ENCODE peak calls at places on chromosomes 11 and 22, in four cellular contexts. One of them, this sample, is unnamed.

GRCh38 chr22:20479612-20480196 is 15.9 kb downstream of the KLHL22 start:
- DNase-seq in GM23248: no peak
- DNase-seq in IMR-90: no peak
- DNase-seq in DND-41: no peak
- DNase-seq in this sample: no peak

GRCh38 chr11:68804786-68805185 is 36.9 kb downstream of the CPT1A start:
- DNase-seq in GM23248: no peak
- DNase-seq in IMR-90: no peak
- DNase-seq in DND-41: no peak
- DNase-seq in this sample: peak; percentile 76

GRCh38 chr22:40504285-40505249 is 132.0 kb downstream of the MRTFA start:
- DNase-seq in GM23248: no peak
- DNase-seq in IMR-90: no peak
- DNase-seq in DND-41: no peak
- DNase-seq in this sample: no peak

GRCh38 chr11:115765803-115766239 is 261.6 kb upstream of the CADM1 start:
- DNase-seq in GM23248: peak; percentile 27
- DNase-seq in IMR-90: peak; percentile 81
- DNase-seq in DND-41: peak; percentile 7
- DNase-seq in this sample: no peak

GRCh38 chr22:38843201-38843715 is 570 bp downstream of the NPTXR start:
- DNase-seq in GM23248: peak; percentile 86
- DNase-seq in IMR-90: peak; percentile 81
- DNase-seq in DND-41: peak; percentile 54
- DNase-seq in this sample: peak; percentile 78

GRCh38 chr11:70661763-70662501 is 263.6 kb downstream of the CTTN start:
- DNase-seq in GM23248: peak; percentile 67
- DNase-seq in IMR-90: peak; percentile 43
- DNase-seq in DND-41: no peak
- DNase-seq in this sample: peak; percentile 77

GRCh38 chr11:23079382-23079813 is 219.1 kb upstream of the CCDC179 start:
- DNase-seq in GM23248: peak; percentile 41
- DNase-seq in IMR-90: peak; percentile 82
- DNase-seq in DND-41: no peak
- DNase-seq in this sample: no peak

GRCh38 chr11:69860796-69861445 is 41.7 kb upstream of the FGF3 start:
- DNase-seq in GM23248: no peak
- DNase-seq in IMR-90: no peak
- DNase-seq in DND-41: no peak
- DNase-seq in this sample: peak; percentile 35

GRCh38 chr11:72573380-72573949 is 100.8 kb downstream of the PDE2A start:
- DNase-seq in GM23248: peak; percentile 62
- DNase-seq in IMR-90: peak; percentile 11
- DNase-seq in DND-41: peak; percentile 22
- DNase-seq in this sample: peak; percentile 87

GRCh38 chr11:76787911-76788596 is 4.9 kb downstream of the TSKU start:
- DNase-seq in GM23248: peak; percentile 69
- DNase-seq in IMR-90: peak; percentile 76
- DNase-seq in DND-41: no peak
- DNase-seq in this sample: peak; percentile 87

GRCh38 chr11:60835472-60835871 is 6.4 kb upstream of the CCDC86 start:
- DNase-seq in GM23248: no peak
- DNase-seq in IMR-90: peak; percentile 47
- DNase-seq in DND-41: no peak
- DNase-seq in this sample: no peak

GRCh38 chr22:37898441-37899181 is 7.5 kb upstream of the MICALL1 start:
- DNase-seq in GM23248: no peak
- DNase-seq in IMR-90: no peak
- DNase-seq in DND-41: no peak
- DNase-seq in this sample: peak; percentile 70

GRCh38 chr11:77158041-77158695 is 30.1 kb downstream of the MYO7A start:
- DNase-seq in GM23248: no peak
- DNase-seq in IMR-90: no peak
- DNase-seq in DND-41: no peak
- DNase-seq in this sample: no peak

GRCh38 chr11:31141804-31142203 is 227.7 kb downstream of the DCDC1 start:
- DNase-seq in GM23248: no peak
- DNase-seq in IMR-90: no peak
- DNase-seq in DND-41: no peak
- DNase-seq in this sample: no peak

GRCh38 chr22:37442537-37442936 is 15.3 kb upstream of the ELFN2 start:
- DNase-seq in GM23248: peak; percentile 57
- DNase-seq in IMR-90: peak; percentile 45
- DNase-seq in DND-41: no peak
- DNase-seq in this sample: no peak

GRCh38 chr11:59171508-59172322 is at the start of gene DTX4:
- DNase-seq in GM23248: peak; percentile 95
- DNase-seq in IMR-90: peak; percentile 86
- DNase-seq in DND-41: peak; percentile 91
- DNase-seq in this sample: peak; percentile 98

GRCh38 chr22:43901976-43902643 is 10.3 kb upstream of the PNPLA5 start:
- DNase-seq in GM23248: peak; percentile 26
- DNase-seq in IMR-90: peak; percentile 97
- DNase-seq in DND-41: no peak
- DNase-seq in this sample: no peak

GRCh38 chr22:47839586-47840245 is 1077.3 kb downstream of the TBC1D22A start:
- DNase-seq in GM23248: no peak
- DNase-seq in IMR-90: no peak
- DNase-seq in DND-41: no peak
- DNase-seq in this sample: no peak

GRCh38 chr11:121929581-121929980 is 186.4 kb downstream of the BLID start:
- DNase-seq in GM23248: peak; percentile 55
- DNase-seq in IMR-90: peak; percentile 38
- DNase-seq in DND-41: no peak
- DNase-seq in this sample: peak; percentile 57

GRCh38 chr11:22430286-22430685 is 92.1 kb downstream of the SLC17A6 start:
- DNase-seq in GM23248: peak; percentile 23
- DNase-seq in IMR-90: no peak
- DNase-seq in DND-41: no peak
- DNase-seq in this sample: no peak

GRCh38 chr11:28107331-28107725 is 628 bp downstream of the KIF18A start:
- DNase-seq in GM23248: peak; percentile 63
- DNase-seq in IMR-90: peak; percentile 37
- DNase-seq in DND-41: peak; percentile 23
- DNase-seq in this sample: no peak

GRCh38 chr11:12757416-12757815 is 83.2 kb downstream of the TEAD1 start:
- DNase-seq in GM23248: peak; percentile 30
- DNase-seq in IMR-90: no peak
- DNase-seq in DND-41: no peak
- DNase-seq in this sample: no peak

GRCh38 chr11:120172921-120173705 is 35.2 kb upstream of the TRIM29 start:
- DNase-seq in GM23248: no peak
- DNase-seq in IMR-90: no peak
- DNase-seq in DND-41: no peak
- DNase-seq in this sample: no peak

GRCh38 chr11:19181673-19182261 is 20.0 kb downstream of the CSRP3 start:
- DNase-seq in GM23248: no peak
- DNase-seq in IMR-90: no peak
- DNase-seq in DND-41: no peak
- DNase-seq in this sample: no peak

GRCh38 chr11:123144707-123145106 is 50.3 kb downstream of the CLMP start:
- DNase-seq in GM23248: no peak
- DNase-seq in IMR-90: no peak
- DNase-seq in DND-41: no peak
- DNase-seq in this sample: no peak

GRCh38 chr11:46560300-46561025 is 33.4 kb downstream of the AMBRA1 start:
- DNase-seq in GM23248: peak; percentile 63
- DNase-seq in IMR-90: peak; percentile 41
- DNase-seq in DND-41: peak; percentile 58
- DNase-seq in this sample: no peak

GRCh38 chr11:8501838-8502237 is 92.2 kb downstream of the STK33 start:
- DNase-seq in GM23248: no peak
- DNase-seq in IMR-90: peak; percentile 19
- DNase-seq in DND-41: no peak
- DNase-seq in this sample: no peak

GRCh38 chr11:23995891-23996290 is 501.0 kb upstream of the LUZP2 start:
- DNase-seq in GM23248: no peak
- DNase-seq in IMR-90: peak; percentile 96
- DNase-seq in DND-41: no peak
- DNase-seq in this sample: no peak

GRCh38 chr11:58980159-58980843 is 41.0 kb downstream of the GLYATL1 start:
- DNase-seq in GM23248: no peak
- DNase-seq in IMR-90: no peak
- DNase-seq in DND-41: no peak
- DNase-seq in this sample: no peak

GRCh38 chr11:34621876-34622275 is 983 bp downstream of the EHF start:
- DNase-seq in GM23248: no peak
- DNase-seq in IMR-90: no peak
- DNase-seq in DND-41: no peak
- DNase-seq in this sample: no peak
- H3K4me3 ChIP-seq in GM23248: no peak overlapping the region
- H3K4me3 ChIP-seq in IMR-90: no peak overlapping the region
- H3K4me3 ChIP-seq in DND-41: no peak overlapping the region
- H3K4me3 ChIP-seq in this sample: no peak overlapping the region

GRCh38 chr22:50293441-50294318 is 13.8 kb downstream of the PLXNB2 start:
- DNase-seq in GM23248: peak; percentile 83
- DNase-seq in IMR-90: peak; percentile 60
- DNase-seq in DND-41: no peak
- DNase-seq in this sample: peak; percentile 95
- H3K9ac ChIP-seq in GM23248: peak overlapping the region; percentile 71
- H3K9ac ChIP-seq in IMR-90: peak overlapping the region; percentile 95
- H3K9ac ChIP-seq in DND-41: no peak overlapping the region
- H3K9ac ChIP-seq in this sample: peak overlapping the region; percentile 69

GRCh38 chr11:6616596-6617250 is 2.5 kb downstream of the TPP1 start:
- DNase-seq in GM23248: peak; percentile 31
- DNase-seq in IMR-90: no peak
- DNase-seq in DND-41: no peak
- DNase-seq in this sample: no peak

GRCh38 chr11:6613496-6613895 is 1.5 kb upstream of the TAF10 start:
- DNase-seq in GM23248: no peak
- DNase-seq in IMR-90: no peak
- DNase-seq in DND-41: no peak
- DNase-seq in this sample: no peak

GRCh38 chr11:6614446-6614845 is 2.4 kb upstream of the TAF10 start:
- DNase-seq in GM23248: no peak
- DNase-seq in IMR-90: no peak
- DNase-seq in DND-41: no peak
- DNase-seq in this sample: no peak

GRCh38 chr11:6615882-6616585 is 3.2 kb downstream of the TPP1 start:
- DNase-seq in GM23248: peak; percentile 66
- DNase-seq in IMR-90: peak; percentile 63
- DNase-seq in DND-41: no peak
- DNase-seq in this sample: no peak

DNA sequence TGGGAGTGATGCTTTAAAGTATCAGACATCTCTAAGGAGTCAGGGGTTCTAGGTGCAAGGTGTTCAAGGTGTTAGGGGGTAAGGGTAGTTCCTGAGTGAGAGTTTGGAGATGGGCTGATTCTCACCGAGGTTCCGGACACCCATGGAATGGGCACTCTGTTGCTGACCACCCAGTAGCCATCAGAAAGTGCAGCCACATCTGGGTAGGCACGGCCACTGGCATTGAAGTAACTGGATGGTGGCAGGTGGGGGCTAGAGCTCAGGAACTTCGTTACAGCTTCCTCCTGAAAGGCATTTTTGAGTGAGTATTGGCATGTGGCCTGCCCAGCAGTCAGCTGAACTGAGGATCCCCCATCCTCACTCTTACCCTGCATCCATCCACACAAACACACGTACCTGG is 3.0 kb upstream of the TAF10 start:
- DNase-seq in GM23248: no peak
- DNase-seq in IMR-90: no peak
- DNase-seq in DND-41: no peak
- DNase-seq in this sample: no peak
- H3K4me1 ChIP-seq in GM23248: peaks cover 34% of the 10 kb centered on the region
- H3K4me1 ChIP-seq in IMR-90: peaks cover 16% of the 10 kb centered on the region
- H3K4me1 ChIP-seq in DND-41: peaks cover 54% of the 10 kb centered on the region
- H3K4me1 ChIP-seq in this sample: no peaks in the 10 kb centered on the region

GRCh38 chr11:117827521-117828511 is 3.3 kb upstream of the FXYD2 start:
- DNase-seq in GM23248: no peak
- DNase-seq in IMR-90: no peak
- DNase-seq in DND-41: peak; percentile 85
- DNase-seq in this sample: peak; percentile 51
- H3K4me3 ChIP-seq in GM23248: no peak overlapping the region
- H3K4me3 ChIP-seq in IMR-90: no peak overlapping the region
- H3K4me3 ChIP-seq in DND-41: peak overlapping the region; percentile 16
- H3K4me3 ChIP-seq in this sample: no peak overlapping the region

DNA sequence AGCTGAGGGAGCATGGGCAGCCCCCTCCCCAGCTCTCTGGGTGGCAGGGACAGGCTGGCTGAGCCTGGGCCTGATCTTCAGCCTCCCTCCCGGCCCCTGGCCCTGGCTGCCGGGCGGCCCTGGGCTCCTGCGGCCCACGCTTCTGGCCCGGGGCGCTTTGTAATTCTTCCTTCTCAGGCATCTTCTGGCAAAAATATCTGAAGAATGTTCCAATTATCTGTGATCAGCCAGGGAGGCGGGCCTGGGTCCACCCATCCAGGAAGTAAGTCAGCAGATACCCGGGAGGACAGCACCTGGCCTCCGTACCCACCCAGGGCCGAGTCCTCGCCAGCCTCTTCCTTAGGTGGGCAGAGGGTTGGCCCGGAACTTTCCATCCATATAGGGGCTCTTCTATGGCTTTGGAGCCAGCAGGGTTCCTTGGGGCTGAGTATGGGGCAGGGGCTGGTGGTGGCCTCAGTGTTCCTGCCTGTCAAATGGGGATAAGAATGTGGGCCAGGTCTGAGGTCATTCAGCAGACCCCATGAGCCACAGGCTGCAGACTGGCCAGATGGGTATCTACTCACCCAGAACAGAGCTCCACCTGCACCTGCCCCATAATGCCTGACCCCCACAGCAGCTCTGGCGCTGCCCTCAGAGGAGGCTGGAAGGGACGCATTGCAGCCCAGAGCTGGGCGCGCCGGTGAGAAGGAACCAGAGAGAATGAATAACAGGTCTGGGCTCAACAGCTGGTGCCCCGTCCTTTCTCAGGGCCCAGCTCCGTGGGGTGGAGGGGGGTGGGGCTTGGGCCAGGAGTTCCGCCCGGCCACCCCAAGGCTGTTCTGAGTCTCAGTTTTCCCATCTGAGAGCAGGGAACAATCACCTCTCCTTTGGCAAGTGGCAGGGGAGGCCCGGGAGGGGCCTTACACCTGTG is 16.2 kb downstream of the WNT7B start:
- DNase-seq in GM23248: no peak
- DNase-seq in IMR-90: no peak
- DNase-seq in DND-41: no peak
- DNase-seq in this sample: peak; percentile 74
- H3K9ac ChIP-seq in GM23248: no peak overlapping the region
- H3K9ac ChIP-seq in IMR-90: no peak overlapping the region
- H3K9ac ChIP-seq in DND-41: no peak overlapping the region
- H3K9ac ChIP-seq in this sample: no peak overlapping the region